ENCODE peak calls at places on chromosomes 1 and 21, in six cellular contexts. Z is fibroblast of lung, K is GM23248, I is DND-41, L is mammary epithelial cell, R is PC-3. A is an unnamed sample.

GRCh38 chr1:12309783-12310742 is 80.2 kb downstream of the VPS13D start:
- DNase-seq in Z (peak; percentile 79), K (peak; percentile 13), I (no peak), L (no peak), R (no peak), A (no peak)

GRCh38 chr1:202806845-202807366 is 1.3 kb downstream of the KDM5B start:
- DNase-seq in Z (peak; percentile 11), K (peak; percentile 60), I (no peak), L (peak; percentile 26), R (peak; percentile 27), A (peak; percentile 38)

GRCh38 chr1:64161347-64162080 is 41.9 kb upstream of the UBE2U start:
- DNase-seq in Z (peak; percentile 90), K (peak; percentile 67), I (no peak), L (no peak), R (no peak), A (no peak)

GRCh38 chr1:18796950-18797349 is 62.5 kb downstream of the TAS1R2 start:
- DNase-seq in Z (no peak), K (no peak), I (no peak), L (no peak), R (no peak), A (no peak)

GRCh38 chr1:2496746-2497145 is 20.7 kb downstream of the PLCH2 start:
- DNase-seq in Z (no peak), K (no peak), I (no peak), L (no peak), R (no peak), A (no peak)

GRCh38 chr1:182670032-182670431 is 14.4 kb downstream of the RGS8 start:
- DNase-seq in Z (no peak), K (no peak), I (no peak), L (no peak), R (no peak), A (no peak)

GRCh38 chr1:154937988-154938386 is 1.5 kb upstream of the PMVK start:
- DNase-seq in Z (no peak), K (no peak), I (no peak), L (peak; percentile 77), R (peak; percentile 53), A (no peak)

GRCh38 chr21:44923481-44924084 is 2.9 kb upstream of the ITGB2 start:
- DNase-seq in Z (no peak), K (no peak), I (no peak), L (no peak), R (no peak), A (no peak)

GRCh38 chr1:179493323-179493722 is 82.4 kb downstream of the NPHS2 start:
- DNase-seq in Z (peak; percentile 5), K (no peak), I (no peak), L (no peak), R (no peak), A (no peak)

GRCh38 chr1:220370041-220370700 is 97.9 kb upstream of the RAB3GAP2 start:
- DNase-seq in Z (peak; percentile 86), K (peak; percentile 97), I (no peak), L (peak; percentile 94), R (peak; percentile 90), A (peak; percentile 50)

GRCh38 chr21:33971492-33972013 is 55.9 kb upstream of the ATP5PO start:
- DNase-seq in Z (no peak), K (peak; percentile 23), I (no peak), L (peak; percentile 86), R (peak; percentile 81), A (peak; percentile 56)

GRCh38 chr1:26057189-26057588 is 10.2 kb downstream of the TRIM63 start:
- DNase-seq in Z (no peak), K (no peak), I (no peak), L (no peak), R (no peak), A (no peak)

GRCh38 chr1:189851806-189852367 is 625.8 kb downstream of the BRINP3 start:
- DNase-seq in Z (no peak), K (no peak), I (no peak), L (peak; percentile 1), R (no peak), A (no peak)

GRCh38 chr1:180881806-180882509 is 30.7 kb upstream of the KIAA1614 start:
- DNase-seq in Z (peak; percentile 74), K (peak; percentile 79), I (no peak), L (peak; percentile 16), R (peak; percentile 51), A (peak; percentile 71)

GRCh38 chr1:154320882-154321608 is at the start of gene AQP10:
- DNase-seq in Z (no peak), K (no peak), I (no peak), L (peak; percentile 58), R (no peak), A (peak; percentile 84)

GRCh38 chr1:85584264-85584781 is 3.8 kb downstream of the CCN1 start:
- DNase-seq in Z (peak; percentile 93), K (peak; percentile 88), I (no peak), L (peak; percentile 50), R (peak; percentile 90), A (peak; percentile 58)

GRCh38 chr1:182301026-182301436 is 90.6 kb downstream of the GLUL start:
- DNase-seq in Z (no peak), K (no peak), I (peak; percentile 75), L (no peak), R (no peak), A (no peak)

GRCh38 chr1:111202707-111203623 is 2.5 kb upstream of the DENND2D start:
- DNase-seq in Z (no peak), K (no peak), I (peak; percentile 41), L (no peak), R (no peak), A (no peak)

GRCh38 chr1:52632732-52633290 is at the start of gene SHISAL2A:
- DNase-seq in Z (peak; percentile 6), K (peak; percentile 35), I (no peak), L (no peak), R (no peak), A (peak; percentile 66)

GRCh38 chr1:1399870-1400575 is 888 bp upstream of the CCNL2 start:
- DNase-seq in Z (peak; percentile 26), K (peak; percentile 60), I (peak; percentile 39), L (no peak), R (peak; percentile 39), A (no peak)

GRCh38 chr1:182628657-182629056 is 24.5 kb upstream of the RGS16 start:
- DNase-seq in Z (no peak), K (no peak), I (no peak), L (no peak), R (no peak), A (no peak)

DNA sequence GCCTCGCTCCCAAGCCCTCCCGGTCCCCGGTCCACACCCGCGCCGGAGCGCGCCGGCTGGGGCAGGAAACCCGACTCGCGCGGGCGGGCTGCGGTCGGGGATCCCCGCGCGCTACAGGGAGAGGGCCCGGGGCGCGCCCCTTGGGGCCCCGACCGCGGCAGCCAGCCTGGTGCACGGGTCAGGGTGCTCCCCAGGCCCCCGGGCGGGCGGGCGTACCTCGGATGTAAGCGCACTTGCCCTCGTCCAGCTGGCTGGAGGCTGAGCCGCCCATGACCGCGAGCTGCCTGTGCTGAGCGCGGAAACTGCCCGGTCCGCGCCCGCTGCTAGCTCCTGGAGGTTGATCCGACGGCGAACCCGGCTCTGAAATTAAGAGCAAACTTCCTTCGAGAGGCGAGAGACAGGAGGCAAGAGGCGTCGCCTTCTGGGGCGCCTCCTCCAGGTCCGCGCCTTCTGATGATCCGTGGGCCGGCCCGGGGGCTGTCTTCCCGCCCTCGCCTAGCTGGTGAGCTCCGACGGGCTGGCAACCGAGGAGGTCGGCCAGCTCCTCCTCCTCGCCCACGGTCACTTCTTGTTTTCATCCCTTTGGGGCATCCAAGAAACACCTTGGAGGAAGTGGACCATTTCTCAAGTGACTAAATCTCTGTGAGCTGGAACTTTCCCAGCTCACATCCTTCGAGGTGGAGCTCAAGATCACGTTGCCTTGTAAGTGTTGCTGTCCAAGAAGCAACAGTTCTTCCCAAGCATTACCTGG is at the start of gene NIBAN1:
- DNase-seq in Z (peak; percentile 74), K (peak; percentile 80), I (peak; percentile 19), L (peak; percentile 56), R (peak; percentile 55), A (peak; percentile 52)
- TF ChIP-seq EZH2 in Z (no peak), K (no peak), I (peak; percentile 54), L (peak; percentile 35), R (no peak), A (no peak)

GRCh38 chr1:241647658-241648057 is 4.4 kb upstream of the WDR64 start:
- DNase-seq in Z (no peak), K (peak; percentile 59), I (no peak), L (peak; percentile 49), R (peak; percentile 60), A (no peak)
- H3K27ac ChIP-seq in Z (no peak overlapping the region), K (no peak overlapping the region), I (no peak overlapping the region), L (no peak overlapping the region), R (no peak overlapping the region), A (no peak overlapping the region)

GRCh38 chr1:161487483-161487827 is 17.8 kb upstream of the FCGR2A start:
- DNase-seq in Z (peak; percentile 39), K (peak; percentile 89), I (no peak), L (peak; percentile 71), R (peak; percentile 88), A (no peak)

GRCh38 chr1:161492827-161493226 is 12.4 kb upstream of the FCGR2A start:
- DNase-seq in Z (no peak), K (no peak), I (no peak), L (no peak), R (no peak), A (no peak)

GRCh38 chr1:161495490-161495889 is 9.8 kb upstream of the FCGR2A start:
- DNase-seq in Z (no peak), K (no peak), I (no peak), L (no peak), R (no peak), A (no peak)

GRCh38 chr1:161494069-161494735 is 11.1 kb upstream of the FCGR2A start:
- DNase-seq in Z (no peak), K (no peak), I (no peak), L (no peak), R (no peak), A (no peak)

DNA sequence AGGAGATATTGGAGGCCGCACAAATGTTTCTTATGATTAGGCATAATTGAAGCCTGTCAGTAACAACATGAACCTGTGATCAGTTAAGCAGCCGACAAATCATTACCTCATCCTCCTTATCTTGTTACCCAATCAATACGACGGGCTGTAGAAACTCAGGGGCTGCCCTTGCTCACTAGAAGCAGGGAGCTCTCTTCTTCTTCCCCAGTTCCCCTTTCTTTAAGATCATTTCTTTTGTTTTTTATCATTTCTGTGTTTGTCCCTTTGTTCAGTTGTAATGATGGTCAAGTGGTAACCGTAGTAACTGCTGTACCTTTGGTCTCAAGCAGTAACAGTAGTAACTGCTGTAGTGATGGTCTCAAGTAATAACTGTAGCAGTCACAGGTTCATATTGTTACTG is 13.8 kb upstream of the FCGR2A start:
- DNase-seq in Z (no peak), K (no peak), I (no peak), L (no peak), R (no peak), A (no peak)
- TF ChIP-seq EZH2 in Z (no peak), K (no peak), I (peak; percentile 30), L (no peak), R (no peak), A (no peak)

GRCh38 chr1:13732971-13733667 is 33.1 kb downstream of the PRDM2 start:
- DNase-seq in Z (no peak), K (no peak), I (peak; percentile 39), L (no peak), R (no peak), A (no peak)

GRCh38 chr1:13731897-13732296 is 31.9 kb downstream of the PRDM2 start:
- DNase-seq in Z (no peak), K (no peak), I (no peak), L (no peak), R (no peak), A (no peak)

GRCh38 chr1:13735168-13735930 is 35.4 kb downstream of the PRDM2 start:
- DNase-seq in Z (no peak), K (no peak), I (no peak), L (no peak), R (no peak), A (no peak)

GRCh38 chr1:13730751-13731482 is 30.9 kb downstream of the PRDM2 start:
- DNase-seq in Z (no peak), K (no peak), I (peak; percentile 79), L (no peak), R (no peak), A (no peak)

GRCh38 chr1:13733705-13734104 is 33.7 kb downstream of the PRDM2 start:
- DNase-seq in Z (no peak), K (peak; percentile 41), I (no peak), L (no peak), R (no peak), A (no peak)
- H3K27ac ChIP-seq in Z (no peak overlapping the region), K (peak overlapping the region; percentile 28), I (peak overlapping the region; percentile 68), L (no peak overlapping the region), R (no peak overlapping the region), A (no peak overlapping the region)